ENCODE peak calls at places on chromosomes 16 and 17, in four cellular contexts. O is suprapubic skin, E is heart left ventricle, L is A549. Z is an unnamed sample.
A peak's percentile ranks its signal among the peaks of the same experiment; 100 is the strongest.

GRCh38 chr17:59505610-59506276 is 59.7 kb upstream of the DHX40 start:
- DNase-seq in O (no peak), L (no peak), E (no peak), Z (no peak)

GRCh38 chr16:12685806-12686205 is 117.9 kb downstream of the CPPED1 start:
- DNase-seq in E (no peak), O (no peak), L (no peak), Z (peak; percentile 11)

GRCh38 chr16:65119905-65120341 is 1.9 kb downstream of the CDH11 start:
- DNase-seq in E (no peak), L (no peak), O (no peak), Z (peak; percentile 55)

GRCh38 chr17:40605301-40605700 is 40.0 kb upstream of the CCR7 start:
- DNase-seq in E (no peak), O (no peak), L (no peak), Z (no peak)

GRCh38 chr16:69417537-69418199 is 6.8 kb upstream of the CYB5B start:
- DNase-seq in O (no peak), E (no peak), L (peak; percentile 78), Z (no peak)

GRCh38 chr17:20944014-20944905 is 98.6 kb downstream of the USP22 start:
- DNase-seq in L (no peak), O (no peak), E (no peak), Z (no peak)

GRCh38 chr17:41325611-41326010 is 10.1 kb upstream of the KRTAP17-1 start:
- DNase-seq in L (no peak), O (no peak), E (no peak), Z (no peak)

GRCh38 chr16:89046491-89046890 is 47.2 kb upstream of the ACSF3 start:
- DNase-seq in L (no peak), O (no peak), E (peak; percentile 48), Z (no peak)

GRCh38 chr16:4684030-4684715 is 9.2 kb upstream of the NUDT16L1 start:
- DNase-seq in O (no peak), L (no peak), E (peak; percentile 54), Z (no peak)

GRCh38 chr16:88436796-88437195 is 16.3 kb upstream of the ZFPM1 start:
- DNase-seq in L (no peak), E (no peak), O (no peak), Z (no peak)

GRCh38 chr16:81522141-81522701 is 77.6 kb downstream of the CMIP start:
- DNase-seq in O (no peak), E (no peak), L (no peak), Z (no peak)

GRCh38 chr17:42153919-42154491 is 784 bp downstream of the RAB5C start:
- DNase-seq in O (no peak), E (no peak), L (no peak), Z (peak; percentile 43)

DNA sequence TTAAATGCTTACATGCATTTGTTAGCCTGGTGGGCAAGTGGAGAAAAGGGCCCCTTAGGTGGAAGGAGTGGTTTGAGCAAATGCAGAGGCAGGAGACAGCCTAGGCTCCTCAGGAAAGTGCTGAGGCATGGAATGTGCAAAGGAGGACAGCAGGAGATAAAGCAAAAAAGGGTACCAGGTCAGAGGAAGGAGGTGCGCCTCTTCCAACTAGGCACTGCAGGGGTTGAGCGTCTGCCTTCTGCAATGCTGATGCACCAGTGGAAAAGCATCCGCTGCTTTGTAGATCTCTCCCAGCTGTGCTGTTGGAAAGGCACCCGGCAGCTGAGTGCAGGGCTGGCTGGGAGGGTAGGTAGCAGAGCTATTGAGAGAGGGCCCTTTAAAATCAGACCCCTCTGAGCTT is 287.0 kb upstream of the XYLT1 start:
- DNase-seq in O (no peak), E (no peak), L (no peak), Z (no peak)
- H3K4me3 ChIP-seq in O (no peak overlapping the region), E (no peak overlapping the region), L (no peak overlapping the region), Z (no peak overlapping the region)

DNA sequence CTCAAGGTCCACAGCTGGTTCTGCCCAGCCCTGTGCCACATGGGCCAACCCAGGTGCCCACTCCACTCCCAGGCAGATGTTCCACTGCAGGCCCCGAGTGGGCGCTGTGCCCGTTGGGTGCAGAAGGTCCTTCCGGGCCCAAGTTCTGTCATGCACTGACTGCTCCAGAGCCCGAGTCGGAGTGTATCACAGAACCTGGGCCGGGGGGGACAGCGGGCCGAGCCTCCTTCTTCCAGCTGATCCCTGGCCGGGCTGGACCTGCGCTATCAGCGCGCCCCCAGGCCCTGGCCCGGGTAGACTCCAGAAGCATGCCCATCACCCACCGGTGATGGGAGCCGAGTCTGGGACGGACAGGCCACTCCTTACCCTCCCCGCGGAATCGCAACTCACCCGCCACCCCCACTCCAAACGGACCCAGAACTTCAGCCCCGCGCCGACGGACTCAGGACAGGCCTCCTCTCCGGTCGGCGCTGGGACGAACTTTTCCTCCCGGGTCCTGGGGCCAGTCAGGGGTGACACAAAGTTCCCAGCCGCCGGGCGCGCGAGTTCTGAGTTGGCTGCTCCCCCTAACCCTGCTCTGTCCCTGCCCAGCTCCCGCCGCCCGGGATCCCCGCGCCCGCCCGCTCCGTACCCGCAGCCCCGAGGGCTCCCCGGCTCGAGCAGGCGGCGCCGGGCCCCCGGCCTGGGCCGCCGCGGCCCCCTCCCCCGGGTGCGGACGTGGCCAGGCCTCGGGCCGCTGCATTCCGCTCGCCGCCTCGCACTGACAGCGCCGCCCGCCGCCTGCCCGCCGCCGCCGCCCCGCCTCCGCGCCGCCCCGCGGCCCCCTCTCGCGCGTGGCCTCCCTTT is at the start of gene COPZ2:
- DNase-seq in E (peak; percentile 85), O (peak; percentile 86), L (peak; percentile 85), Z (peak; percentile 62)
- TF ChIP-seq CTCF in E (peak; percentile 70), O (peak; percentile 46), L (peak; percentile 70), Z (peak; percentile 73)

DNA sequence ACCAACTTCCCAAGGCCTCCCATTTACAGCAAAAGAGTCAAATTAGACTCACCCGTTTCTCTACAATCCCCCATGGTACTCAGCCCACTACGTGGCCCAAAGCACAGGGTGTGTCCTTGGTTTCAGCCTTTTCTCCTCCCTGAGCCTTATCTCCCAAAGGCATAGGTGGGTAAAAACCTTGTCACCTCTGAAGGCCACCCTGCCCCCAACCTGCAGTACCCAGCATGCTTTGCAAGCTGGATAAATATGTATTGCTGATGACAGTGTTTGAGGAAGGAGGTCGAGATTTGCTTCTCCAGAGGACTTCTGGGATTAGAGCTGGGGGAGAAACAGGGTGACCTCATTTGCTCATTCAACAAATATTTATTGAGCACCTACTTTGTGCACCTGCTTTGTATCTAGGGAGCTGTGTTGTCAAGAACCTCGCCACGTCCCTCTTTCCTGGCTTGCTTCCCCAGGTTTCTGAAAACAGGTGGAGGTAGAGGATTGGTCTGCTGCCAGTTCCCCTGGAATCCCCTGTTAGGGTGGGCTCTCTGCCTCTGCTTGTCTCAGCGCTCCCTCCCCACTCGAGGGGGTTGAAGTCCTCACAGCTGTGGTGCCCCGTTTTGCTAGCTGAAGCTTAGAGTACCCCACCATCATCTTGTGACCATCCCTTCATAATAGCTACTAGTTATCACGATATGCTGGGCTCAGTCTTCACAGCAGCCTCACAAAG is 3.0 kb downstream of the LASP1 start:
- DNase-seq in O (no peak), L (no peak), E (no peak), Z (no peak)
- H3K4me3 ChIP-seq in O (no peak overlapping the region), L (peak overlapping the region; percentile 94), E (peak overlapping the region; percentile 73), Z (no peak overlapping the region)

DNA sequence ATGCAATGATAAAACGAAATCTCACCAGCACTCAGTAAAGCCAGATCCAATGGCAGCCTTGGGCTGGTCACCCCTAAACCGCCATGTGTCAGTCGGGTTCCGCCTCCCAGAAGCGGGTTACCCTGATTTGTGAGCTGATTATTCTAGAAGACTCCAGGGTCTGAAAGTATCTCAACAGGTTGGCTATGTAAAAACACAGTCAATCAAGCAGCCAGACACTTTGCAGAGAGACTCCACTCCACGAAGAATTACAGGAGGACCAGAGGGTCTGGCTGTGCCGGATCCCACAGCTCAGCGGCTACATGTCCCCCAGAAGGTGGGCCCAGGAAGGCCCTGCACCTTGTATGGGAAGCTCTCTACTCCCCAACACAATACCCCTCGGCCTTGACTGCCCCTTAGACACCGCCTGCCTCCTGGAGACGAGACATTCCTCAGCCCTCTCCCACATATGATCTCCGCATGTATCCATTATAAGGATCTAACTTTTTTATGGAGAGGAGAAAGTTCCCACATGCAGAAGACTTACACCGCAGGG is 23.3 kb downstream of the ZFHX3 start:
- DNase-seq in E (no peak), L (no peak), O (no peak), Z (no peak)
- TF ChIP-seq CTCF in E (no peak), L (no peak), O (no peak), Z (no peak)

Z was measured in cardiac fibroblast.